ENCODE peak calls at places on chromosomes 16 and 17, in eight cellular contexts. O is heart left ventricle, U is PC-3, A is left ventricle myocardium inferior, J is Calu3, Y is psoas muscle, E is omental fat pad, K is osteocyte. X is an unnamed sample.

GRCh38 chr17:66803474-66803951 is 31.4 kb upstream of the CACNG5 start:
- DNase-seq in O (no peak), U (no peak), A (no peak), J (no peak), Y (no peak), E (no peak), K (no peak), X (no peak)

GRCh38 chr16:59573528-59574271 is 839.6 kb upstream of the GOT2 start:
- DNase-seq in O (no peak), U (peak), A (no peak), J (no peak), Y (no peak), E (no peak), K (no peak), X (no peak)

GRCh38 chr16:21613361-21613760 is 14.0 kb downstream of the METTL9 start:
- DNase-seq in O (no peak), U (no peak), A (no peak), J (no peak), Y (no peak), E (no peak), K (no peak), X (no peak)

GRCh38 chr17:42629420-42630009 is 20.0 kb downstream of the TUBG1 start:
- DNase-seq in O (no peak), U (no peak), A (no peak), J (no peak), Y (no peak), E (no peak), K (no peak), X (no peak)

GRCh38 chr17:44216173-44216572 is 3.3 kb downstream of the UBTF start:
- DNase-seq in O (no peak), U (no peak), A (no peak), J (no peak), Y (no peak), E (no peak), K (no peak), X (no peak)

GRCh38 chr17:20908373-20909273 is 134.2 kb downstream of the USP22 start:
- DNase-seq in O (peak), U (peak), A (peak), J (peak), Y (peak), E (peak), K (peak), X (peak)

GRCh38 chr16:10123141-10123540 is 59.1 kb downstream of the GRIN2A start:
- DNase-seq in O (no peak), U (peak), A (no peak), J (no peak), Y (no peak), E (no peak), K (no peak), X (no peak)

GRCh38 chr17:33209671-33210070 is 83.4 kb downstream of the ASIC2 start:
- DNase-seq in O (no peak), U (no peak), A (no peak), J (no peak), Y (no peak), E (no peak), K (no peak), X (no peak)

GRCh38 chr16:77335652-77336234 is 99.1 kb downstream of the ADAMTS18 start:
- DNase-seq in O (no peak), U (peak), A (no peak), J (peak), Y (no peak), E (no peak), K (no peak), X (no peak)

GRCh38 chr16:6258056-6258455 is 1074.6 kb upstream of the RBFOX1 start:
- DNase-seq in O (no peak), U (no peak), A (no peak), J (no peak), Y (no peak), E (no peak), K (no peak), X (no peak)

GRCh38 chr17:297758-298157 is 54.8 kb downstream of the RPH3AL start:
- DNase-seq in O (no peak), U (no peak), A (no peak), J (no peak), Y (no peak), E (no peak), K (no peak), X (no peak)

GRCh38 chr17:45022655-45023339 is 28.6 kb downstream of the DCAKD start:
- DNase-seq in O (no peak), U (no peak), A (no peak), J (no peak), Y (no peak), E (no peak), K (no peak), X (no peak)

GRCh38 chr17:15381707-15382106 is 40.3 kb upstream of the TEKT3 start:
- DNase-seq in O (no peak), U (peak), A (no peak), J (no peak), Y (no peak), E (no peak), K (no peak), X (no peak)

GRCh38 chr16:6645758-6646423 is 686.8 kb upstream of the RBFOX1 start:
- DNase-seq in O (no peak), U (no peak), A (no peak), J (no peak), Y (no peak), E (no peak), K (peak), X (no peak)

GRCh38 chr17:78741644-78742284 is 40.3 kb downstream of the CYTH1 start:
- DNase-seq in O (no peak), U (no peak), A (no peak), J (no peak), Y (no peak), E (no peak), K (no peak), X (no peak)

GRCh38 chr16:67951485-67951884 is 7.6 kb upstream of the LCAT start:
- DNase-seq in O (peak), U (no peak), A (peak), J (no peak), Y (peak), E (no peak), K (no peak), X (no peak)

GRCh38 chr16:53898993-53899392 is 195.0 kb downstream of the FTO start:
- DNase-seq in O (no peak), U (no peak), A (no peak), J (no peak), Y (no peak), E (no peak), K (no peak), X (no peak)

GRCh38 chr16:49487746-49488145 is 114.1 kb downstream of the C16orf78 start:
- DNase-seq in O (no peak), U (no peak), A (no peak), J (no peak), Y (no peak), E (no peak), K (no peak), X (no peak)

GRCh38 chr16:67661101-67661661 is 421 bp downstream of the PARD6A start:
- DNase-seq in O (no peak), U (peak), A (no peak), J (no peak), Y (no peak), E (no peak), K (peak), X (no peak)

GRCh38 chr17:53792997-53793396 is 29.7 kb upstream of the KIF2B start:
- DNase-seq in O (no peak), U (no peak), A (no peak), J (no peak), Y (peak), E (no peak), K (no peak), X (no peak)

GRCh38 chr17:1967092-1967662 is 58.0 kb downstream of the RTN4RL1 start:
- DNase-seq in O (no peak), U (no peak), A (no peak), J (no peak), Y (no peak), E (no peak), K (no peak), X (no peak)

GRCh38 chr17:58335061-58335731 is 6.6 kb upstream of the TSPOAP1 start:
- DNase-seq in O (no peak), U (no peak), A (no peak), J (no peak), Y (no peak), E (no peak), K (no peak), X (no peak)

GRCh38 chr17:45972531-45972930 is 26.5 kb upstream of the STH start:
- DNase-seq in O (no peak), U (no peak), A (no peak), J (no peak), Y (no peak), E (no peak), K (no peak), X (no peak)

GRCh38 chr16:74626741-74627416 is 20.0 kb upstream of the GLG1 start:
- DNase-seq in O (no peak), U (no peak), A (no peak), J (no peak), Y (no peak), E (no peak), K (no peak), X (no peak)

GRCh38 chr16:85366031-85366763 is 246.9 kb upstream of the GSE1 start:
- DNase-seq in O (no peak), U (no peak), A (no peak), J (no peak), Y (no peak), E (no peak), K (no peak), X (no peak)

GRCh38 chr16:2983706-2984136 is 3.5 kb upstream of the PKMYT1 start:
- DNase-seq in O (peak), U (peak), A (peak), J (peak), Y (peak), E (peak), K (peak), X (peak)

GRCh38 chr17:45394913-45395568 is 37.6 kb downstream of the ARHGAP27 start:
- DNase-seq in O (peak), U (peak), A (peak), J (peak), Y (peak), E (no peak), K (no peak), X (no peak)

GRCh38 chr17:74920679-74921044 is 2.4 kb downstream of the USH1G start:
- DNase-seq in O (no peak), U (no peak), A (no peak), J (peak), Y (no peak), E (no peak), K (no peak), X (no peak)

GRCh38 chr17:74920306-74920620 is 2.8 kb downstream of the USH1G start:
- DNase-seq in O (no peak), U (no peak), A (no peak), J (no peak), Y (no peak), E (no peak), K (no peak), X (no peak)

GRCh38 chr17:74918906-74919305 is 4.1 kb downstream of the USH1G start:
- DNase-seq in O (no peak), U (no peak), A (no peak), J (no peak), Y (no peak), E (no peak), K (no peak), X (no peak)

GRCh38 chr17:74921045-74921681 is 1.9 kb downstream of the USH1G start:
- DNase-seq in O (no peak), U (no peak), A (no peak), J (no peak), Y (no peak), E (no peak), K (no peak), X (no peak)

GRCh38 chr17:74919440-74920305 is 3.4 kb downstream of the USH1G start:
- DNase-seq in O (no peak), U (no peak), A (no peak), J (peak), Y (no peak), E (no peak), K (no peak), X (no peak)
- TF ChIP-seq CTCF in O (no peak), U (no peak), A (peak), J (peak), Y (peak), E (no peak), K (no peak), X (no peak)

GRCh38 chr16:25256821-25257503 is 683 bp downstream of the ZKSCAN2 start:
- DNase-seq in O (no peak), U (peak), A (no peak), J (peak), Y (no peak), E (no peak), K (no peak), X (no peak)
- TF ChIP-seq CTCF in O (no peak), U (no peak), A (peak), J (no peak), Y (no peak), E (no peak), K (no peak), X (no peak)

GRCh38 chr17:63433746-63434591 is 12.1 kb downstream of the CYB561 start:
- DNase-seq in O (peak), U (peak), A (peak), J (no peak), Y (peak), E (peak), K (no peak), X (peak)
- TF ChIP-seq CTCF in O (no peak), U (no peak), A (no peak), J (no peak), Y (no peak), E (no peak), K (no peak), X (no peak)

DNA sequence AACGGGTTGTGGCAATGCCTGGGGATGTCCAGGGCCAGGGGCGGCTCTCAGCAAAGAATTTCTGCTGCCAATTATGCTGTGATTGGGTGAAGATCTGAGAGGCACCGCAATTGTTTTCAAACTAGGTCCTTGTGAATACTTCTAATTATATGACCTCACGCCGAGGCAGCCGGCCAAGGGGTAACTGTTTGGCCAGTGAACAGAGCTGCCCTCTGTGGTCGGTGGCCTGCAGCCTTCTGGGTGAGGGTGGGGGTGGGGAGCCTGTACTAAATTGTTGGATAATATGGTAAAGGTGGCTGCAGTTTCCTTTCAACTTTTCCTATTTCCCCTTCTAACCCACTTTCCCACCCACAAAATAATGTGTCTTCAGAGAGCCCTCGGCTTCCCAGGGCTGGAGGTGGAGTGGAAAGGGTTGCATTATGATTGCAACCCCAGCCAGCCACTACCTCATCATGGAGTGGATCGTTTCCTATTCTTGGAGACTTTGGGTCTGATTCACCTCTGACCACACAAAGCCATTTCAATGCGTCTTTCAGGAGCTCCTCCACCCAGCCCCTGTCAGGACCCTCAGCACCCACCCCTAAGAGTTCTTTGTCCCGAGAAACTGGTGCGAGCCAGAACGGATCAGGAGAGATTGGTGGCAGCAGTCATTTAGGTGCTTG is 2.0 kb upstream of the DNAI2 start:
- DNase-seq in O (peak), U (no peak), A (peak), J (no peak), Y (peak), E (no peak), K (no peak), X (no peak)
- TF ChIP-seq CTCF in O (no peak), U (no peak), A (no peak), J (no peak), Y (no peak), E (no peak), K (no peak), X (no peak)

GRCh38 chr17:7713782-7714181 is 3.8 kb upstream of the DNAH2 start:
- DNase-seq in O (no peak), U (no peak), A (no peak), J (no peak), Y (no peak), E (no peak), K (no peak), X (no peak)

GRCh38 chr17:7710341-7710740 is 5.3 kb downstream of the EFNB3 start:
- DNase-seq in O (no peak), U (no peak), A (no peak), J (no peak), Y (no peak), E (no peak), K (no peak), X (no peak)

GRCh38 chr17:7712111-7712771 is 5.3 kb upstream of the DNAH2 start:
- DNase-seq in O (no peak), U (no peak), A (no peak), J (no peak), Y (no peak), E (no peak), K (no peak), X (no peak)

GRCh38 chr17:7709031-7709430 is 4.0 kb downstream of the EFNB3 start:
- DNase-seq in O (no peak), U (no peak), A (no peak), J (no peak), Y (no peak), E (no peak), K (no peak), X (no peak)

DNA sequence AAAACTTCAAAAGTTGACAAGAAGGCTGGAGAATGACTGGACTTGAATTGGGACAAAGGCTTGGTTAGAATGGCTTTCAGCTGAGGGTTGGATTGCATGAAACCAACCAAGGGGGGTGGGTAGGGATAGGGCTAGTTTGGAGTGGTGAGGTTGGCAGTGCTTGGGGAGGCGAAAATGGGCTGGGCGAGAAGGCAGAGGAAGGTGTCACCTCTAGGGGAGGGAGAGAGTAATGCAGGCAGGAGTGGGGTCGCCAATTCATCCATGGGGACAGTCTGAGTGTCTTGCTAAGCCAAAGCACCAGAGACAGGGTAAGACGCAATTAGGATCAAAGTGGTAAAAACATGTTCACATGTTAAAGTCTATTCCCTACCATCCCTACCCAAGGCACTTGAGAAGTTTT is 6.2 kb upstream of the DNAH2 start:
- DNase-seq in O (no peak), U (no peak), A (no peak), J (no peak), Y (no peak), E (no peak), K (no peak), X (no peak)
- TF ChIP-seq CTCF in O (no peak), U (peak), A (no peak), J (no peak), Y (no peak), E (no peak), K (peak), X (no peak)

X was measured in thoracic aorta.